ENCODE peak calls at places on chromosomes 1 and 21, in four cellular contexts. L is GM12891, O is K562, A is GM12878. G is an unnamed sample.
A peak's percentile ranks its signal among the peaks of the same experiment; 100 is the strongest.

GRCh38 chr1:204314209-204314892 is 45.4 kb downstream of the PLEKHA6 start:
- DNase-seq in L (no peak), O (no peak), A (no peak), G (no peak)

GRCh38 chr1:8439015-8439702 is 121.2 kb downstream of the SLC45A1 start:
- DNase-seq in L (peak; percentile 56), O (peak; percentile 76), A (no peak), G (peak; percentile 93)

GRCh38 chr1:1763657-1764621 is 14.3 kb downstream of the NADK start:
- DNase-seq in L (no peak), O (no peak), A (no peak), G (peak; percentile 99)

GRCh38 chr1:224670506-224670905 is 54.4 kb downstream of the CNIH3 start:
- DNase-seq in L (no peak), O (no peak), A (no peak), G (no peak)

GRCh38 chr1:184014271-184014670 is 23.3 kb downstream of the COLGALT2 start:
- DNase-seq in L (no peak), O (no peak), A (no peak), G (no peak)

GRCh38 chr1:228978486-228979324 is 243.4 kb downstream of the RHOU start:
- DNase-seq in L (no peak), O (no peak), A (no peak), G (no peak)

GRCh38 chr1:51070011-51070410 is 32.0 kb upstream of the C1orf185 start:
- DNase-seq in L (no peak), O (no peak), A (no peak), G (no peak)

GRCh38 chr1:169604781-169605560 is 18.7 kb upstream of the F5 start:
- DNase-seq in L (no peak), O (no peak), A (peak; percentile 55), G (peak; percentile 96)

GRCh38 chr1:24951810-24952412 is 21.8 kb upstream of the RUNX3 start:
- DNase-seq in L (no peak), O (no peak), A (no peak), G (no peak)

GRCh38 chr1:3314561-3315271 is 139.7 kb upstream of the ARHGEF16 start:
- DNase-seq in L (no peak), O (no peak), A (no peak), G (no peak)

GRCh38 chr1:202203238-202204039 is 9.8 kb downstream of the LGR6 start:
- DNase-seq in L (peak; percentile 48), O (peak; percentile 40), A (no peak), G (peak; percentile 15)

GRCh38 chr1:203508463-203508862 is 14.5 kb downstream of the OPTC start:
- DNase-seq in L (no peak), O (peak; percentile 38), A (no peak), G (no peak)

GRCh38 chr1:17718136-17718535 is 37.0 kb upstream of the ACTL8 start:
- DNase-seq in L (no peak), O (no peak), A (no peak), G (no peak)

GRCh38 chr1:195608883-195609282 is 999.4 kb downstream of the KCNT2 start:
- DNase-seq in L (no peak), O (no peak), A (no peak), G (no peak)

GRCh38 chr1:24861821-24862727 is 68.0 kb downstream of the RUNX3 start:
- DNase-seq in L (no peak), O (no peak), A (no peak), G (no peak)

GRCh38 chr21:21688877-21689276 is 690.7 kb downstream of the NCAM2 start:
- DNase-seq in L (no peak), O (no peak), A (no peak), G (no peak)

DNA sequence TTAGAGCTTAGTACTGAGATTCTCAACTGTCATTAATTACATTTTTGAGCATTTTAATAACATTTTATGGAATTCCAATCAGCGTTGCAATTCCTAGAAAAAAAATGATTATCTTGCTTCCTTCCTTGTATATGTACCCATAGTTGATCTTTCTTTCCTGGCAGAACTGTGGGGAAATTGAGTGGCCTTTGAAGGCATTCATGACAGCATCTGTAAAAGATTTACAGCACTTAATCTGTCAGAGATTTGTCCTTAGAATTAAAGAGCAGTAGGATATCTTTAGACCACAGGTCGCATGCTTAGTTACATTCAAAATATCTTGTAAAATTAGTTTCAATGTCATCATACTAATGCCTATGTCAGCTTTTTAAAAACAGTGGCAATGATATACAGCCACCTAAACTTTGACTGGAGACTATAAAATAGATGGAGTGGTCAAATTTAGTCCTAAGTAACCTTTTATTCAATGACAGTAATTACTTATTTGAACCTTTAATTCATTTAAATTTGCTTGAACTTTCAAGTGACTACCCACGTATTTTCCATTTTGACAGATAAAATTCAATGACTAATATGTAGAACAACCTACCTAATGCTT is 692.0 kb downstream of the NCAM2 start:
- DNase-seq in L (no peak), O (no peak), A (no peak), G (no peak)
- TF ChIP-seq POLR2AphosphoS5 in L (no peak), O (no peak), A (no peak), G (no peak)

GRCh38 chr21:28793043-28793442 is 199.6 kb downstream of the LTN1 start:
- DNase-seq in L (no peak), O (no peak), A (no peak), G (no peak)
- TF ChIP-seq SPI1 in L (no peak), O (no peak), A (no peak), G (no peak)

GRCh38 chr1:156666862-156667609 is 10.2 kb downstream of the NES start:
- DNase-seq in L (no peak), O (no peak), A (no peak), G (no peak)
- TF ChIP-seq POLR2AphosphoS5 in L (no peak), O (no peak), A (no peak), G (no peak)

GRCh38 chr1:193462629-193463320 is 276.4 kb upstream of the B3GALT2 start:
- DNase-seq in L (no peak), O (no peak), A (no peak), G (peak; percentile 26)
- TF ChIP-seq SPI1 in L (no peak), O (no peak), A (no peak), G (no peak)